ENCODE peak calls at places on chromosomes 3 and 15, in five cellular contexts. R is HCT116, Q is A549, U is H1, E is HepG2. P is an unnamed sample.

GRCh38 chr3:160765211-160765610 is 9.2 kb downstream of the PPM1L start:
- DNase-seq in R (no peak), Q (no peak), U (no peak), E (no peak), P (no peak)

GRCh38 chr15:67883228-67883773 is 43.5 kb upstream of the RNU6-1 start:
- DNase-seq in R (no peak), Q (no peak), U (no peak), E (no peak), P (peak)

GRCh38 chr3:72368331-72368975 is 479.8 kb downstream of the SHQ1 start:
- DNase-seq in R (no peak), Q (no peak), U (no peak), E (no peak), P (no peak)

GRCh38 chr3:11211531-11212300 is 57.4 kb downstream of the HRH1 start:
- DNase-seq in R (no peak), Q (no peak), U (no peak), E (no peak), P (no peak)

GRCh38 chr3:146895026-146895749 is 290.0 kb upstream of the PLSCR5 start:
- DNase-seq in R (no peak), Q (no peak), U (no peak), E (no peak), P (no peak)

GRCh38 chr3:9398715-9399708 is 1.6 kb downstream of the SETD5 start:
- DNase-seq in R (no peak), Q (peak), U (no peak), E (peak), P (peak)

GRCh38 chr15:100770781-100771584 is 108.6 kb upstream of the ALDH1A3 start:
- DNase-seq in R (no peak), Q (no peak), U (no peak), E (no peak), P (no peak)

GRCh38 chr15:56616551-56616950 is 116.8 kb downstream of the ZNF280D start:
- DNase-seq in R (no peak), Q (no peak), U (no peak), E (no peak), P (no peak)

GRCh38 chr3:42019144-42019952 is 57.4 kb upstream of the ULK4 start:
- DNase-seq in R (no peak), Q (no peak), U (no peak), E (peak), P (no peak)

GRCh38 chr3:169104972-169105371 is 558.5 kb downstream of the MECOM start:
- DNase-seq in R (peak), Q (no peak), U (no peak), E (peak), P (no peak)

GRCh38 chr15:97259943-97260342 is 700.6 kb upstream of the ARRDC4 start:
- DNase-seq in R (no peak), Q (no peak), U (no peak), E (no peak), P (no peak)

GRCh38 chr15:63554337-63554927 is 42.8 kb upstream of the FBXL22 start:
- DNase-seq in R (no peak), Q (no peak), U (no peak), E (no peak), P (no peak)

GRCh38 chr3:128993461-128994172 is at the start of gene CFAP92:
- DNase-seq in R (peak), Q (peak), U (peak), E (no peak), P (no peak)

DNA sequence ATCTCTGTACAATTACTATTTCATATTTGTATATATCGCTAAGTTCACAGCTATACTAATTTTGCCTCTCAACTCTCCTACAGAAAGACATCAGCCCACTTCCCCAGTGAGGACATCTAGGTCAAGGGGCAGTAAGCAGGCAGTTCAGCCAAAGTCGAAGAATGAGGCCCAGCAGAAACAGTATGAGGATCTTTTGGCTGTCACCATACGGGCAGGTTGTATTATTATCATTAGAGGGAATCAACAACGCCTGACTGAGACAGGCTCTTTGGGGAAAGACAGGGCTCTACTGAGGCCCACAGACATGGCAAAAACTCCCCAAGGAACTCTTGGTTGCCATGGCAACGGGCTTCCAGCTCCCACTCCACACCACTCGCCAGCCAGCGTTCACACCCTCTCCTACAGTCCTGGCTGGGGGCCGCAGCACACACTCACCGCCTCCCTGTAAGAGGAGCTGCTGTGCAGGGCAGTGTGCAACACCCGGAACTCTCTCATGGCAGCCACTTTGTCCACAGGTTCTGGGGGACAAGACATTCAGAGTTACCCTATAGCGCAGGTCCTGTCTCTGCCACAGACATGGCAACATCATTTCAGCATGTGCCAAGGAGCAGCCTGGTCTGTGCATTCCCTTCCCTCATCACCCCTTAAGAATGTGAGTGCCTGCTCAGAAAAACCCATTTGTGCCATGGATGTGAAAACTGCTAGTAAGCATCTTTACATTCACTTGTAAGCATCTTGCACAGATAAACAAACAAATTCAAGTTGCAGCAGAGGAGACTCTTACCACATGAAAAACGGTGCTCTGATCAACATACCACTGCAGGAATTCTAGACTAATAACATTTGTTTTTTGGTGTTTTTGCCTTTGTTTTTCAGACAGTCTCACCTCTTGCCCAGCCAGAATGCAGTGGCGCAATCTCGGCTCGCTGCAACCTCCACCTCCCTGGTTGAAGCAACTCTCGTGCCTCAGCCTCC is 8.8 kb downstream of the UBL7 start:
- DNase-seq in R (no peak), Q (no peak), U (no peak), E (no peak), P (no peak)
- TF ChIP-seq POLR2A in R (no peak), Q (no peak), U (no peak), E (no peak), P (no peak)

GRCh38 chr3:23834082-23834870 is 28.5 kb downstream of the UBE2E1 start:
- DNase-seq in R (no peak), Q (no peak), U (no peak), E (no peak), P (peak)
- TF ChIP-seq CTCF in R (peak), Q (peak), U (no peak), E (no peak), P (no peak)

GRCh38 chr3:125214738-125215137 is 2.2 kb upstream of the SLC12A8 start:
- DNase-seq in R (no peak), Q (no peak), U (no peak), E (no peak), P (no peak)
- TF ChIP-seq MAX in R (no peak), Q (no peak), U (no peak), E (no peak), P (no peak)

GRCh38 chr15:89363770-89364169 is 29.1 kb upstream of the POLG start:
- DNase-seq in R (no peak), Q (no peak), U (no peak), E (no peak), P (no peak)
- TF ChIP-seq POLR2A in R (no peak), Q (no peak), U (no peak), E (no peak), P (no peak)